ENCODE peak calls at places on chromosomes 3 and 15, in ten cellular contexts. One of them, this sample, is unnamed. For H3K27me3, the result is how much of the 10 kb centered on the place peaks cover.

GRCh38 chr15:83243634-83244033 is 36.0 kb upstream of the HDGFL3 start:
- DNase-seq in psoas muscle: no peak
- DNase-seq in transverse colon: no peak
- DNase-seq in testis: no peak
- DNase-seq in tibial artery: no peak
- DNase-seq in pancreas: no peak
- DNase-seq in esophagus squamous epithelium: no peak
- DNase-seq in IMR-90: no peak
- DNase-seq in HL-60: no peak
- DNase-seq in esophagus muscularis mucosa: no peak
- DNase-seq in this sample: no peak

GRCh38 chr3:125057186-125057850 is 1.5 kb upstream of the HEG1 start:
- DNase-seq in esophagus squamous epithelium: no peak
- DNase-seq in IMR-90: peak
- DNase-seq in psoas muscle: no peak
- DNase-seq in esophagus muscularis mucosa: no peak
- DNase-seq in tibial artery: no peak
- DNase-seq in HL-60: no peak
- DNase-seq in transverse colon: no peak
- DNase-seq in pancreas: no peak
- DNase-seq in testis: no peak
- DNase-seq in this sample: peak

GRCh38 chr3:16587047-16587702 is 18.0 kb downstream of the DAZL start:
- DNase-seq in pancreas: no peak
- DNase-seq in esophagus muscularis mucosa: no peak
- DNase-seq in psoas muscle: no peak
- DNase-seq in esophagus squamous epithelium: no peak
- DNase-seq in HL-60: no peak
- DNase-seq in transverse colon: no peak
- DNase-seq in IMR-90: peak
- DNase-seq in tibial artery: no peak
- DNase-seq in testis: no peak
- DNase-seq in this sample: no peak

GRCh38 chr3:43046583-43046982 is 59.3 kb downstream of the POMGNT2 start:
- DNase-seq in esophagus squamous epithelium: no peak
- DNase-seq in tibial artery: no peak
- DNase-seq in testis: no peak
- DNase-seq in HL-60: no peak
- DNase-seq in psoas muscle: no peak
- DNase-seq in esophagus muscularis mucosa: peak
- DNase-seq in IMR-90: no peak
- DNase-seq in transverse colon: no peak
- DNase-seq in pancreas: no peak
- DNase-seq in this sample: no peak

GRCh38 chr15:66661432-66662096 is 40.5 kb upstream of the SMAD6 start:
- DNase-seq in psoas muscle: peak
- DNase-seq in IMR-90: no peak
- DNase-seq in HL-60: no peak
- DNase-seq in esophagus muscularis mucosa: no peak
- DNase-seq in testis: no peak
- DNase-seq in esophagus squamous epithelium: no peak
- DNase-seq in pancreas: no peak
- DNase-seq in tibial artery: peak
- DNase-seq in transverse colon: no peak
- DNase-seq in this sample: no peak

GRCh38 chr15:49151831-49152230 is 3.6 kb downstream of the COPS2 start:
- DNase-seq in esophagus squamous epithelium: no peak
- DNase-seq in tibial artery: no peak
- DNase-seq in psoas muscle: no peak
- DNase-seq in esophagus muscularis mucosa: no peak
- DNase-seq in HL-60: no peak
- DNase-seq in IMR-90: no peak
- DNase-seq in transverse colon: no peak
- DNase-seq in pancreas: no peak
- DNase-seq in testis: no peak
- DNase-seq in this sample: no peak

GRCh38 chr15:81195339-81195864 is 1.3 kb upstream of the IL16 start:
- DNase-seq in esophagus squamous epithelium: no peak
- DNase-seq in tibial artery: no peak
- DNase-seq in IMR-90: no peak
- DNase-seq in HL-60: no peak
- DNase-seq in transverse colon: no peak
- DNase-seq in testis: no peak
- DNase-seq in esophagus muscularis mucosa: no peak
- DNase-seq in psoas muscle: no peak
- DNase-seq in pancreas: no peak
- DNase-seq in this sample: no peak

GRCh38 chr3:123090700-123091585 is 24.1 kb downstream of the PDIA5 start:
- DNase-seq in psoas muscle: no peak
- DNase-seq in pancreas: no peak
- DNase-seq in testis: no peak
- DNase-seq in IMR-90: peak
- DNase-seq in tibial artery: no peak
- DNase-seq in HL-60: no peak
- DNase-seq in esophagus muscularis mucosa: no peak
- DNase-seq in transverse colon: no peak
- DNase-seq in esophagus squamous epithelium: no peak
- DNase-seq in this sample: no peak

GRCh38 chr3:12947504-12948369 is 106.4 kb upstream of the RPL32 start:
- DNase-seq in pancreas: no peak
- DNase-seq in esophagus muscularis mucosa: no peak
- DNase-seq in testis: peak
- DNase-seq in tibial artery: peak
- DNase-seq in transverse colon: peak
- DNase-seq in psoas muscle: peak
- DNase-seq in IMR-90: peak
- DNase-seq in HL-60: peak
- DNase-seq in esophagus squamous epithelium: no peak
- DNase-seq in this sample: peak

DNA sequence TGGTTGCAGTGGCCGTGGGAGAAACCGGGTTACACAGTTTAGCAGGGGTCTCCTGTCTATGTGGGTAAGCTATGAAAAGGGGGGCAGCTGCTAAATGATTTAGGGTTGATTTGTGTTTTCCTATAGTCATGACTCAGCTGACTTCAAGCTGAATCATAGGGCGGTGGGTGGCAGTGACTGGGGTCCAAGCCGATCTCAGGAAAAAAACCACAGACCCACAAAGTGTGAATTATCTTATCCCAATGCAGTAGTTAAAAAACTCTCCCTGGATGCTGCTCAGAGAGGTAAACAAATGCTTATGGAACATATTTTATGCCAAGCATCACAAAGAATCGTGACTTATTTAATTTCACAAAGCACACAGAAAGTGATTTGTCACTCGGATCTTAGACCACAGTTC is 18.4 kb upstream of the TOPAZ1 start:
- DNase-seq in testis: no peak
- DNase-seq in HL-60: no peak
- DNase-seq in tibial artery: no peak
- DNase-seq in transverse colon: no peak
- DNase-seq in pancreas: no peak
- DNase-seq in esophagus muscularis mucosa: no peak
- DNase-seq in psoas muscle: no peak
- DNase-seq in esophagus squamous epithelium: no peak
- DNase-seq in IMR-90: no peak
- DNase-seq in this sample: no peak
- H3K4me3 ChIP-seq in testis: no peak
- H3K4me3 ChIP-seq in HL-60: no peak
- H3K4me3 ChIP-seq in tibial artery: no peak
- H3K4me3 ChIP-seq in transverse colon: no peak
- H3K4me3 ChIP-seq in pancreas: no peak
- H3K4me3 ChIP-seq in esophagus muscularis mucosa: no peak
- H3K4me3 ChIP-seq in psoas muscle: no peak
- H3K4me3 ChIP-seq in esophagus squamous epithelium: no peak
- H3K4me3 ChIP-seq in IMR-90: no peak
- H3K4me3 ChIP-seq in this sample: no peak

GRCh38 chr15:28897861-28898608 is 12.3 kb downstream of the APBA2 start:
- DNase-seq in testis: no peak
- DNase-seq in transverse colon: no peak
- DNase-seq in esophagus muscularis mucosa: no peak
- DNase-seq in psoas muscle: no peak
- DNase-seq in IMR-90: no peak
- DNase-seq in HL-60: no peak
- DNase-seq in pancreas: no peak
- DNase-seq in esophagus squamous epithelium: no peak
- DNase-seq in tibial artery: no peak
- DNase-seq in this sample: no peak
- TF ChIP-seq CTCF in testis: no peak
- TF ChIP-seq CTCF in transverse colon: no peak
- TF ChIP-seq CTCF in esophagus muscularis mucosa: no peak
- TF ChIP-seq CTCF in psoas muscle: no peak
- TF ChIP-seq CTCF in IMR-90: no peak
- TF ChIP-seq CTCF in HL-60: no peak
- TF ChIP-seq CTCF in pancreas: no peak
- TF ChIP-seq CTCF in esophagus squamous epithelium: no peak
- TF ChIP-seq CTCF in tibial artery: no peak
- TF ChIP-seq CTCF in this sample: no peak

GRCh38 chr15:74133071-74133702 is 2.8 kb downstream of the ISLR2 start:
- DNase-seq in esophagus squamous epithelium: no peak
- DNase-seq in psoas muscle: no peak
- DNase-seq in HL-60: no peak
- DNase-seq in tibial artery: no peak
- DNase-seq in esophagus muscularis mucosa: no peak
- DNase-seq in transverse colon: no peak
- DNase-seq in IMR-90: no peak
- DNase-seq in testis: no peak
- DNase-seq in pancreas: no peak
- DNase-seq in this sample: no peak
- H3K27me3 ChIP-seq in esophagus squamous epithelium: half or more
- H3K27me3 ChIP-seq in psoas muscle: under half
- H3K27me3 ChIP-seq in HL-60: half or more
- H3K27me3 ChIP-seq in tibial artery: half or more
- H3K27me3 ChIP-seq in esophagus muscularis mucosa: half or more
- H3K27me3 ChIP-seq in transverse colon: half or more
- H3K27me3 ChIP-seq in IMR-90: half or more
- H3K27me3 ChIP-seq in testis: under half
- H3K27me3 ChIP-seq in pancreas: under half
- H3K27me3 ChIP-seq in this sample: half or more

DNA sequence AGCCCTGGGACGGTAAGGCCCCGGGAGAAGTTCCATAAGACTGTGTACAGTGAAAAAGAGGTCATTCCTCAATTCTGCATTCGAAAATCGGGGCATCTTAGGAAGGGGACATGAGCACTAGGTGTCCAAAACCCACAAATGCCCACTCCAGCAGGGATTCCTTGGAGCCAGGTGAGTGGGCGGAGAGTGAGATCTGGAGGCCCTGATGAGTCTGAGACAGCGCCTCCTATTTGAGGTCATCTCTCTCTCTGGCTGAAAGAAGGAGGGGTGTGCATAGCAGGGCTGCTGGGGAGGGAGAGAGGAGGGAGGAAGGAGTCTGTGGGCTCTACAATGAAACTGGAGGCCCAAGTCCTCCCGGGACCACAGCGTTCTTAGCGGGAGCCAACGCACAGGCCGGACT is 38.1 kb upstream of the LACTB start:
- DNase-seq in tibial artery: no peak
- DNase-seq in psoas muscle: no peak
- DNase-seq in transverse colon: no peak
- DNase-seq in esophagus squamous epithelium: no peak
- DNase-seq in pancreas: no peak
- DNase-seq in testis: no peak
- DNase-seq in HL-60: no peak
- DNase-seq in esophagus muscularis mucosa: no peak
- DNase-seq in IMR-90: no peak
- DNase-seq in this sample: no peak
- H3K4me3 ChIP-seq in tibial artery: no peak
- H3K4me3 ChIP-seq in psoas muscle: no peak
- H3K4me3 ChIP-seq in transverse colon: no peak
- H3K4me3 ChIP-seq in esophagus squamous epithelium: no peak
- H3K4me3 ChIP-seq in pancreas: no peak
- H3K4me3 ChIP-seq in testis: no peak
- H3K4me3 ChIP-seq in HL-60: no peak
- H3K4me3 ChIP-seq in esophagus muscularis mucosa: no peak
- H3K4me3 ChIP-seq in IMR-90: no peak
- H3K4me3 ChIP-seq in this sample: no peak

GRCh38 chr3:148625991-148626390 is 71.7 kb upstream of the AGTR1 start:
- DNase-seq in esophagus muscularis mucosa: no peak
- DNase-seq in psoas muscle: no peak
- DNase-seq in testis: no peak
- DNase-seq in tibial artery: no peak
- DNase-seq in pancreas: no peak
- DNase-seq in esophagus squamous epithelium: no peak
- DNase-seq in HL-60: no peak
- DNase-seq in IMR-90: no peak
- DNase-seq in transverse colon: no peak
- DNase-seq in this sample: no peak

GRCh38 chr3:148629006-148629405 is 68.7 kb upstream of the AGTR1 start:
- DNase-seq in testis: no peak
- DNase-seq in psoas muscle: no peak
- DNase-seq in pancreas: no peak
- DNase-seq in tibial artery: no peak
- DNase-seq in HL-60: no peak
- DNase-seq in esophagus squamous epithelium: no peak
- DNase-seq in esophagus muscularis mucosa: no peak
- DNase-seq in transverse colon: no peak
- DNase-seq in IMR-90: no peak
- DNase-seq in this sample: no peak

DNA sequence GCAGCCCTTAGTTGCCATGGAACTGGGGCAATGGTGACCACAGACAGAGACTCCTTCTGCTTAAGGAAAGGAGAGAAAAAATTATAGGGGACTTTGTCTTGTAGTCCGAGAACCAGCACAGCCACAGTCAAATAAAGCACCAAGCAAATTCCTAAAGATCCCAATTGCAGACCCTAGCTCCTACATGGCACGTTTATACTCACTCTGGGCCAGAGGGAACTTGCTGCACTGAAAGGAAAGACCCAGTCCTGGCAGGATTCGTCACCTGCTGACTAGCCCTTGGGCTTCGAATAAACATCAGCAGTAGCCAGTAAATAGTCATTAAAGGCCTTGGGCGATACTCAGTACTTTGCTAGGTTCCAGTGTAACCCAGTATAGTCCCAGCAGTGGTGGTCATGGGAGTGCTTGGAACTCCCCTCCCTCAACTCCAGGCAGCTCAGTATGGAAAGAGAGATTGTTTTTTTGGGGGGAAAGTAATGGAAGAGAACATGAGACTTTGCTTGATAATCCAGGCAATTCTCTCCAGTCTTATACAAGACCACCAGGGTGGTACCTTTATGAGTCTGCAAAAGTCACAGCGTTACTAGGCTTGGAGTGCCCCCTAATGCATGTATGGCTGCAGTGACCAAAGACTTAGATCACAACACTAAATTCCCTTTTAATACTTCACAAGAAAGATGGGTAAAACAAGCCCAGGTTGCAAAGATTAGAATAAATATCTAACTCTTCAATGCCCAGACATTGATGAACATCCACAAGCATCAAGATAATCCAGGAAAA is 66.4 kb upstream of the AGTR1 start:
- DNase-seq in transverse colon: no peak
- DNase-seq in HL-60: no peak
- DNase-seq in pancreas: no peak
- DNase-seq in testis: no peak
- DNase-seq in psoas muscle: no peak
- DNase-seq in IMR-90: no peak
- DNase-seq in esophagus muscularis mucosa: no peak
- DNase-seq in esophagus squamous epithelium: no peak
- DNase-seq in tibial artery: no peak
- DNase-seq in this sample: no peak
- TF ChIP-seq CTCF in transverse colon: peak
- TF ChIP-seq CTCF in HL-60: no peak
- TF ChIP-seq CTCF in pancreas: no peak
- TF ChIP-seq CTCF in testis: no peak
- TF ChIP-seq CTCF in psoas muscle: no peak
- TF ChIP-seq CTCF in IMR-90: peak
- TF ChIP-seq CTCF in esophagus muscularis mucosa: no peak
- TF ChIP-seq CTCF in esophagus squamous epithelium: no peak
- TF ChIP-seq CTCF in tibial artery: no peak
- TF ChIP-seq CTCF in this sample: no peak

GRCh38 chr3:128432301-128432897 is 34.3 kb downstream of the DNAJB8 start:
- DNase-seq in esophagus squamous epithelium: no peak
- DNase-seq in psoas muscle: no peak
- DNase-seq in esophagus muscularis mucosa: no peak
- DNase-seq in IMR-90: no peak
- DNase-seq in transverse colon: no peak
- DNase-seq in tibial artery: no peak
- DNase-seq in pancreas: peak
- DNase-seq in HL-60: no peak
- DNase-seq in testis: no peak
- DNase-seq in this sample: no peak
- H3K27me3 ChIP-seq in esophagus squamous epithelium: half or more
- H3K27me3 ChIP-seq in psoas muscle: under half
- H3K27me3 ChIP-seq in esophagus muscularis mucosa: under half
- H3K27me3 ChIP-seq in IMR-90: half or more
- H3K27me3 ChIP-seq in transverse colon: half or more
- H3K27me3 ChIP-seq in tibial artery: half or more
- H3K27me3 ChIP-seq in pancreas: under half
- H3K27me3 ChIP-seq in HL-60: under half
- H3K27me3 ChIP-seq in testis: under half
- H3K27me3 ChIP-seq in this sample: under half